ENCODE peak calls at places on chromosomes 5 and 9, in nine cellular contexts. T is fibroblast of mammary gland, V is neural crest cell, U is choroid plexus epithelial cell, H is astrocyte, F is fibroblast of the aortic adventitia, W is epithelial cell of proximal tubule, E is AG09309, I is WTC11. R is an unnamed sample.

GRCh38 chr5:109005611-109006010 is 257.9 kb downstream of the FER start:
- DNase-seq in T (no peak), V (no peak), U (peak), H (no peak), F (no peak), W (no peak), E (no peak), I (no peak), R (no peak)

GRCh38 chr9:114366334-114367128 is 21.3 kb downstream of the AKNA start:
- DNase-seq in T (peak), V (no peak), U (peak), H (peak), F (peak), W (peak), E (peak), I (no peak), R (peak)

GRCh38 chr5:138459311-138459710 is 6.0 kb upstream of the EGR1 start:
- DNase-seq in T (no peak), V (no peak), U (no peak), H (no peak), F (no peak), W (no peak), E (no peak), I (no peak), R (peak)

GRCh38 chr5:68962632-68963484 is 131.0 kb upstream of the SLC30A5 start:
- DNase-seq in T (peak), V (peak), U (peak), H (peak), F (peak), W (peak), E (peak), I (peak), R (no peak)

GRCh38 chr5:130514984-130515690 is 610.9 kb downstream of the CHSY3 start:
- DNase-seq in T (peak), V (no peak), U (peak), H (peak), F (peak), W (peak), E (peak), I (no peak), R (no peak)

GRCh38 chr5:1003296-1003937 is 5.2 kb upstream of the NKD2 start:
- DNase-seq in T (peak), V (no peak), U (peak), H (no peak), F (no peak), W (no peak), E (no peak), I (peak), R (peak)

GRCh38 chr5:60549841-60550240 is 150.1 kb downstream of the DEPDC1B start:
- DNase-seq in T (no peak), V (no peak), U (no peak), H (no peak), F (no peak), W (no peak), E (no peak), I (no peak), R (no peak)

GRCh38 chr5:173885481-173886010 is 2.6 kb upstream of the CPEB4 start:
- DNase-seq in T (no peak), V (no peak), U (no peak), H (no peak), F (no peak), W (no peak), E (no peak), I (no peak), R (peak)

GRCh38 chr5:162703914-162704313 is 636.3 kb downstream of the GABRG2 start:
- DNase-seq in T (no peak), V (no peak), U (no peak), H (no peak), F (no peak), W (no peak), E (no peak), I (no peak), R (no peak)

GRCh38 chr9:4563105-4563504 is 72.8 kb downstream of the SLC1A1 start:
- DNase-seq in T (no peak), V (no peak), U (no peak), H (no peak), F (no peak), W (no peak), E (no peak), I (no peak), R (no peak)

GRCh38 chr5:127754727-127755126 is 51.5 kb downstream of the CCDC192 start:
- DNase-seq in T (no peak), V (no peak), U (no peak), H (no peak), F (no peak), W (no peak), E (no peak), I (no peak), R (no peak)

GRCh38 chr5:127758884-127759283 is 55.7 kb downstream of the CCDC192 start:
- DNase-seq in T (no peak), V (no peak), U (peak), H (no peak), F (peak), W (no peak), E (no peak), I (no peak), R (no peak)

GRCh38 chr5:127761869-127762268 is 58.7 kb downstream of the CCDC192 start:
- DNase-seq in T (no peak), V (no peak), U (no peak), H (no peak), F (no peak), W (no peak), E (no peak), I (no peak), R (no peak)

GRCh38 chr5:127754259-127754658 is 51.1 kb downstream of the CCDC192 start:
- DNase-seq in T (no peak), V (no peak), U (peak), H (peak), F (peak), W (no peak), E (no peak), I (no peak), R (no peak)

GRCh38 chr5:127757576-127757975 is 54.4 kb downstream of the CCDC192 start:
- DNase-seq in T (peak), V (no peak), U (peak), H (peak), F (peak), W (peak), E (peak), I (no peak), R (no peak)
- TF ChIP-seq CTCF in T (peak), V (peak), U (peak), H (peak), F (peak), W (peak), E (peak), I (no peak), R (no peak)

GRCh38 chr5:139460457-139460856 is 2.1 kb downstream of the ECSCR start:
- DNase-seq in T (no peak), V (no peak), U (no peak), H (peak), F (no peak), W (no peak), E (no peak), I (no peak), R (no peak)

GRCh38 chr5:139459451-139459934 is 3.0 kb downstream of the ECSCR start:
- DNase-seq in T (no peak), V (no peak), U (peak), H (no peak), F (no peak), W (no peak), E (no peak), I (no peak), R (no peak)

GRCh38 chr5:139461176-139461575 is 1.4 kb downstream of the ECSCR start:
- DNase-seq in T (no peak), V (no peak), U (no peak), H (no peak), F (no peak), W (no peak), E (no peak), I (no peak), R (no peak)

GRCh38 chr5:139462582-139463276 is at the start of gene ECSCR:
- DNase-seq in T (no peak), V (no peak), U (peak), H (peak), F (no peak), W (no peak), E (no peak), I (no peak), R (no peak)

DNA sequence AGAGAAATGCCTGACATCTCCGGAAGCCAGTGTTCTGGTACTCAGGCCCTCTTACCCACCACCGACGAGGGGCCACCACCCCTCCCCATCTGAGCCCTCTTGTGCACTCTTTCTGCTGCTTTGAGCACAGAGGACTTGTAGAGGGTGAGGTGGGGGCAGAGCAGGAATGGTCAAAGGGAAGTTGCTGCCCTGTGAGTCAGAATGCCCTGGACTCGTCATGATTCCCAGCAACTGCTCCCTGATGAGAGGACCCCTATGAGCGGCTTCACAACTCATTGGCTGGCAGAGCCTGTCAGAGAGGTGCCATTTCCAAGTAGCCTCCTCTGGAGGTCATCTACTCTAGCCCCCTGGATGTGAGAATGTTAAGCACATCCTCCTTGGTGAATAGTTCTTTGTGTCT is 845 bp downstream of the ECSCR start:
- DNase-seq in T (peak), V (no peak), U (peak), H (peak), F (peak), W (no peak), E (no peak), I (no peak), R (no peak)
- TF ChIP-seq CTCF in T (no peak), V (no peak), U (no peak), H (no peak), F (no peak), W (no peak), E (no peak), I (no peak), R (no peak)

GRCh38 chr5:54655266-54655665 is 137.7 kb downstream of the SNX18 start:
- DNase-seq in T (no peak), V (no peak), U (no peak), H (no peak), F (no peak), W (no peak), E (no peak), I (no peak), R (no peak)
- TF ChIP-seq CTCF in T (no peak), V (no peak), U (no peak), H (no peak), F (no peak), W (no peak), E (no peak), I (no peak), R (no peak)

DNA sequence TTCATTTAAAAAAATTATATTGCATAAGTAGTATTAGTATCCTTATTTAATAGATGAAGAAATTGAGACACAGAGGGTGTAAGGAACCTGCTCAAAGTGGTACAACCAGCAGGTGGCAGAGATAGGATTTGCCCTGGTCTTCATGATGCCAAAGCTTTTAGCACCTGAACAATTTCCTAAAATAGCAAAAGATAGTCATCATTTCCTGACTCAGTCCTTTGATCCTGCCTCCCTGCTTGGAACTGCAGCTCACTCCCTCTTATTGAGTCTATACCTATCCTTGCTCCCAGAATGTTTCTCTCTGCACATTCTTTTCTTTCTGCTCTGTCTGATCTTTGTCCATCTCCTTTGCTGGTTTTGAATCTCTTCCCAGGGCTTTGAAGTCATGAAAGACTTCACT is 155.8 kb downstream of the FRMD3 start:
- DNase-seq in T (no peak), V (no peak), U (no peak), H (no peak), F (no peak), W (no peak), E (no peak), I (no peak), R (no peak)
- TF ChIP-seq CTCF in T (no peak), V (no peak), U (no peak), H (no peak), F (no peak), W (no peak), E (no peak), I (no peak), R (no peak)

DNA sequence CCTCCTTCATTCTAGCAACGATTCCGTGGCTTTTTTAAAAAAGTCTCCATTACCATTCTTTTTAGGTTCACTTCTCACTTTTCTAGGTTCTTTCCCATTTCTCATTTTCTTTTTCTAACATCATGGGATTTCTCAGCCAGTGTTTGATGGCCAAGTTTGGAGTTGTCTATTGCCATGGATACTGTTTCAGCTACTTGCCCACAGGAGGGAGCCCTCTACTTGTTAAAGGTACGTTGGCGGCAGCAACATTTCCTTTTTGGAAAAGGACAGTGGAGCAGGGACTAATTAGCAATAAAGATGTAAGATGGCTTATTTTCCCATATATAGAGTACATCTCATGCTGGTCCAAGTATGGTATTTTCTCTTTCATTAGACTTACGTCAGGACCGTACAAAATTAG is 2257.5 kb upstream of the C9orf72 start:
- DNase-seq in T (peak), V (peak), U (peak), H (peak), F (no peak), W (no peak), E (no peak), I (peak), R (no peak)
- TF ChIP-seq CTCF in T (peak), V (peak), U (peak), H (peak), F (no peak), W (peak), E (no peak), I (peak), R (no peak)

DNA sequence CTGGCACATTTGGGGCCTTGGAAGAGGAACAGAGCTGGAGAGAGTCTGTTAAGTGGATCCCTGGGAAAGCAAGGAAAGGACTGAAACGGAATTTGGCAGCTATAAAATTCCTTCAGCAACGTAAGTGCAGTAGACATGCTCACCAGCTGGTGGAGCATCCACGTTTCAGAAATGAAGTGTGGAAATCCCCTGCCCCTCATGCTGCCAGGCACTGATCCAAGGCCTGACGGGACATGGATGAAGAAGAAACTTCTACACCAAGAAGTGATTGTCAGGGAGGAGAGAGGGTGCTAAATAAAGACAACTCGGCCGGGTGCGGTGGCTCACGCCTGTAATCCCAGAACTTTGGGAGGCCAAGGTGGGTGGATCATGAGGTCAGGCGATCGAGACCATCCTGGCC is 209.3 kb downstream of the ROR2 start:
- DNase-seq in T (peak), V (no peak), U (peak), H (peak), F (peak), W (peak), E (no peak), I (no peak), R (no peak)
- TF ChIP-seq CTCF in T (peak), V (peak), U (peak), H (no peak), F (peak), W (peak), E (peak), I (no peak), R (no peak)

GRCh38 chr9:108543251-108543768 is 312.5 kb downstream of the ACTL7B start:
- DNase-seq in T (peak), V (no peak), U (no peak), H (peak), F (peak), W (no peak), E (no peak), I (no peak), R (no peak)
- TF ChIP-seq CTCF in T (no peak), V (no peak), U (no peak), H (no peak), F (no peak), W (no peak), E (no peak), I (no peak), R (no peak)